ENCODE peak calls at places on chromosomes 16 and 17, in eight cellular contexts. D is ovary, W is stomach, V is IMR-90, L is endothelial cell of umbilical vein, R is HCT116, O is lower lobe of right lung, E is hepatocyte. I is an unnamed sample. For H3K36me3, the result is how much of the 10 kb centered on the place peaks cover.

GRCh38 chr17:80267391-80267790 is 6.7 kb downstream of the RNF213 start:
- DNase-seq in D (no peak), W (no peak), V (peak), L (no peak), R (no peak), O (no peak), E (no peak), I (no peak)

GRCh38 chr17:81576621-81577277 is 24.6 kb upstream of the FAAP100 start:
- DNase-seq in D (no peak), W (no peak), V (peak), L (peak), R (no peak), O (no peak), E (no peak), I (no peak)

GRCh38 chr17:50151937-50152547 is 1.6 kb upstream of the PPP1R9B start:
- DNase-seq in D (peak), W (peak), V (peak), L (peak), R (peak), O (peak), E (peak), I (peak)

GRCh38 chr16:12526521-12526920 is 277.2 kb downstream of the CPPED1 start:
- DNase-seq in D (no peak), W (no peak), V (no peak), L (no peak), R (no peak), O (no peak), E (no peak), I (no peak)

GRCh38 chr17:38897176-38897575 is 27.3 kb downstream of the LASP1 start:
- DNase-seq in D (peak), W (no peak), V (peak), L (no peak), R (no peak), O (no peak), E (no peak), I (no peak)

GRCh38 chr17:29682987-29683386 is 60.3 kb upstream of the CORO6 start:
- DNase-seq in D (no peak), W (no peak), V (no peak), L (peak), R (no peak), O (no peak), E (no peak), I (no peak)

GRCh38 chr17:66542183-66542966 is 240.0 kb downstream of the PRKCA start:
- DNase-seq in D (no peak), W (no peak), V (peak), L (no peak), R (no peak), O (no peak), E (no peak), I (no peak)

GRCh38 chr17:34519286-34519685 is 60.1 kb upstream of the TMEM132E start:
- DNase-seq in D (no peak), W (no peak), V (no peak), L (peak), R (no peak), O (no peak), E (no peak), I (no peak)

DNA sequence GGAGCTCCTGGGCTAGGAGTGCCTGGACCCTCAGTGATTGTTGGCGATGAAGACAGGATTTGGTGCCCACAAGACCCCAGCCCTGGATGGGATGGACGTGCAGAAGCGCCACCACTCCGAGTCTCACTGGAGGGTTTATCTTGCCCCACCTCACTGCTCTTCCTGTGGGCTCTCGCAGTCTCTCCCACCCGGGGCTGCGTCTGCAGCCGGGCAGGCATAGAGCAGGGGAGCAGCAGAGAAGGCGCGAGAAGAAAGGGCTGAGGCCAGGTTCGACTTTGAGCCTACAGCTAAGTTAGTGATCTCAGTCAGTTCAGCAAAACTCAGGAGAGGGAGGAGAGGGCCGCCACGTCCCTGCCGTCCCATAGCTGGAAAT is 6.6 kb downstream of the UBE2I start:
- DNase-seq in D (no peak), W (no peak), V (no peak), L (no peak), R (no peak), O (no peak), E (no peak), I (no peak)
- H3K36me3 ChIP-seq in D (under half), W (half or more), V (half or more), L (half or more), R (under half), O (half or more), E (under half), I (half or more)

DNA sequence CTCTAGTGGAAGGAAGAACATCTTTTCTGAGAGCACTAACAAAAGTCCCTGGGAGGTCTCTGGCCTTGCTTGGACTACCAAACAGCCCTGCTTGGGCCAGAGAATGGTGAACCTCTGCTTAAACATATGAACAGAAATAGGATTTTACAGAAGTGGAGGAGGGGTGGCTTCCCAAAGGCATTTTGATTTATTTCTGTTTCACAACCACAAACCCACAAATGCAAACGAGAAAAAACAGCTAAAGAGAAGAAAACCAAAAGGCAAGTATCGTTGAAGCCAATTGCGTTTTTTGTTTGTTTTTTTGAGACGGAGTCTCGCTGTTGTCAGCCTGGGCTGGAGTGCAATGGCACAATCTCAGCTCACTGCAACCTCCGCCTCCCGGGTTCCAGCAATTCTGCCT is 13.3 kb downstream of the GABARAPL2 start:
- DNase-seq in D (no peak), W (no peak), V (no peak), L (no peak), R (no peak), O (no peak), E (no peak), I (no peak)
- H3K36me3 ChIP-seq in D (under half), W (half or more), V (under half), L (under half), R (under half), O (half or more), E (under half), I (under half)

DNA sequence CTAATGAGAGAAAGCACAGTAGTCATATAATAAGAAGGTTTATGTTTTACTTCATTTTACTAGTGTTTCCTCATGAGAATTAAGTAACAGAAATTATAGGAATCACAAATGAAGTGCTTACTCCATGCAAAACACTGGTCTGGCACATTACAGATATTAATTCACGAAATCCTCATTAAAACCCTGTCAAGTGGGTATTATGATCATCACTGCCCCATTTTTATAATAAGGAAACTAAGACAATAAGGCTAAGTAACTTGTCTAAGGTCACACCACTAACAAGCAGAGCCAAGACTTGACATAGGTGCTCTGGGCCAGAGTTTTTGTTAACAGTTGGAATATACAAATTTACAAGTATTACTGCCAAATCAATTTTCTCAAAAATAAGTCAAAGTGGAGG is 83.0 kb downstream of the KANSL1 start:
- DNase-seq in D (no peak), W (no peak), V (no peak), L (no peak), R (no peak), O (no peak), E (no peak), I (no peak)
- H3K36me3 ChIP-seq in D (under half), W (under half), V (under half), L (under half), R (under half), O (under half), E (under half), I (under half)

GRCh38 chr17:78697846-78698343 is 84.2 kb downstream of the CYTH1 start:
- DNase-seq in D (no peak), W (no peak), V (no peak), L (no peak), R (no peak), O (no peak), E (no peak), I (no peak)

GRCh38 chr17:78693346-78694083 is 88.6 kb downstream of the CYTH1 start:
- DNase-seq in D (no peak), W (no peak), V (no peak), L (no peak), R (no peak), O (no peak), E (no peak), I (no peak)

GRCh38 chr17:78696016-78696992 is 85.8 kb downstream of the CYTH1 start:
- DNase-seq in D (no peak), W (no peak), V (no peak), L (no peak), R (no peak), O (no peak), E (no peak), I (no peak)

GRCh38 chr17:78694805-78695531 is 87.1 kb downstream of the CYTH1 start:
- DNase-seq in D (no peak), W (no peak), V (no peak), L (no peak), R (no peak), O (no peak), E (no peak), I (no peak)

GRCh38 chr17:78697122-78697845 is 84.8 kb downstream of the CYTH1 start:
- DNase-seq in D (no peak), W (no peak), V (peak), L (no peak), R (no peak), O (no peak), E (no peak), I (no peak)
- H3K36me3 ChIP-seq in D (under half), W (half or more), V (under half), L (under half), R (under half), O (half or more), E (under half), I (half or more)

GRCh38 chr17:2180768-2181167 is 122.8 kb downstream of the SMG6 start:
- DNase-seq in D (no peak), W (no peak), V (no peak), L (no peak), R (no peak), O (no peak), E (no peak), I (no peak)
- H3K36me3 ChIP-seq in D (under half), W (under half), V (under half), L (under half), R (under half), O (under half), E (under half), I (under half)